ENCODE peak calls at places on chromosomes 5 and 9, in seven cellular contexts. V is Caco-2; T is mucosa of descending colon; H is ovary; S is lung; Q is right atrium auricular region; A is CD8-positive, alpha-beta T cell. W is an unnamed sample.

GRCh38 chr9:93460689-93461413 is 7.5 kb upstream of the FAM120AOS start:
- DNase-seq in S (no peak), T (no peak), A (no peak), H (no peak), V (no peak), Q (no peak), W (no peak)

GRCh38 chr5:122346897-122347581 is 35.0 kb downstream of the SNCAIP start:
- DNase-seq in H (no peak), Q (no peak), A (no peak), S (no peak), V (no peak), T (no peak), W (no peak)

GRCh38 chr9:134010774-134011173 is 14.5 kb upstream of the BRD3OS start:
- DNase-seq in H (no peak), Q (no peak), S (no peak), V (no peak), A (no peak), T (no peak), W (no peak)

GRCh38 chr9:100106616-100107015 is 7.6 kb downstream of the INVS start:
- DNase-seq in H (no peak), V (no peak), A (no peak), Q (no peak), S (no peak), T (no peak), W (no peak)

GRCh38 chr5:96962540-96962991 is 26.7 kb downstream of the LNPEP start:
- DNase-seq in H (no peak), S (no peak), Q (no peak), T (no peak), V (no peak), A (peak; percentile 65), W (no peak)

GRCh38 chr5:81530919-81531318 is 137.0 kb upstream of the ACOT12 start:
- DNase-seq in T (no peak), H (no peak), Q (no peak), A (no peak), S (no peak), V (no peak), W (no peak)

GRCh38 chr9:89542461-89543021 is 44.6 kb upstream of the SEMA4D start:
- DNase-seq in V (no peak), Q (no peak), H (no peak), A (no peak), S (no peak), T (no peak), W (no peak)

GRCh38 chr5:110478899-110479298 is 247.6 kb downstream of the TMEM232 start:
- DNase-seq in V (no peak), H (no peak), A (no peak), Q (no peak), S (no peak), T (no peak), W (no peak)

GRCh38 chr5:124737651-124738050 is 8.8 kb downstream of the ZNF608 start:
- DNase-seq in Q (no peak), T (no peak), S (no peak), A (no peak), V (no peak), H (no peak), W (no peak)

GRCh38 chr9:28073278-28073677 is 500.0 kb upstream of the C9orf72 start:
- DNase-seq in T (no peak), V (no peak), S (no peak), H (no peak), A (no peak), Q (no peak), W (no peak)

DNA sequence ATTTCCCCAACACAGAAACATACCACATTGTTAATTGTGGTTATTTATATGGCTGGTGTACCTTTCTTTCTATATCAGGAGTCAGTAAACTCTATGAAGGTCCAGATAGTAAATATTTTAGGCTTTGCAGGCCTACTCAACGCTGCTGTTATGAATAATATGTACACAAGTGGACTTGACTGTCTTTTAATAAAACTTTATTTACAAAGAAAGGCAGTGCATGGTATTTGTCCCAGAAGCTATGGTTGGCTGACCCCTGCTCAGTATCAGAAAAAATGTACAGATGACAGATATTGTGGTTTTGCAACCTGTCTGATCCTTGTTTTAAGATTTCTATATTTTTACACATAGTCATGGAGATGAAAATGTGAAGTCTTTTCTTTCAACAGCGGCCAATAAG is 5.7 kb downstream of the MTRR start:
- DNase-seq in H (no peak), S (no peak), A (no peak), T (no peak), Q (no peak), V (no peak), W (no peak)
- H3K36me3 ChIP-seq in H (no peaks in the 10 kb centered on the region), S (peaks cover 38% of the 10 kb centered on the region), A (peaks cover 30% of the 10 kb centered on the region), T (no peaks in the 10 kb centered on the region), Q (peaks cover 46% of the 10 kb centered on the region), V (peaks cover 5% of the 10 kb centered on the region), W (peaks cover 24% of the 10 kb centered on the region)

GRCh38 chr5:150630459-150631325 is 9.8 kb upstream of the SYNPO start:
- DNase-seq in T (no peak), A (no peak), H (peak; percentile 40), S (no peak), V (no peak), Q (no peak), W (no peak)
- H3K4me1 ChIP-seq in T (peaks cover 10% of the 10 kb centered on the region), A (no peaks in the 10 kb centered on the region), H (peaks cover 18% of the 10 kb centered on the region), S (peaks cover 7% of the 10 kb centered on the region), V (peaks cover 10% of the 10 kb centered on the region), Q (no peaks in the 10 kb centered on the region), W (peaks cover 58% of the 10 kb centered on the region)

GRCh38 chr9:33350310-33350709 is 52.1 kb downstream of the AQP7 start:
- DNase-seq in S (no peak), A (no peak), H (no peak), T (no peak), Q (no peak), V (no peak), W (no peak)
- H3K36me3 ChIP-seq in S (peaks cover 30% of the 10 kb centered on the region), A (peaks cover 30% of the 10 kb centered on the region), H (no peaks in the 10 kb centered on the region), T (no peaks in the 10 kb centered on the region), Q (peaks cover 46% of the 10 kb centered on the region), V (peaks cover 2% of the 10 kb centered on the region), W (peaks cover 47% of the 10 kb centered on the region)

GRCh38 chr9:97809666-97810344 is 43.2 kb upstream of the FOXE1 start:
- DNase-seq in T (no peak), A (no peak), H (no peak), Q (no peak), S (no peak), V (no peak), W (no peak)

GRCh38 chr9:97811534-97812246 is 41.3 kb upstream of the FOXE1 start:
- DNase-seq in T (no peak), S (peak; percentile 44), V (no peak), Q (no peak), H (no peak), A (no peak), W (no peak)

GRCh38 chr9:97813072-97813471 is 40.0 kb upstream of the FOXE1 start:
- DNase-seq in S (no peak), Q (no peak), A (no peak), T (no peak), V (no peak), H (no peak), W (no peak)

GRCh38 chr9:97808972-97809371 is 44.1 kb upstream of the FOXE1 start:
- DNase-seq in V (no peak), S (no peak), A (no peak), H (no peak), T (no peak), Q (no peak), W (no peak)

GRCh38 chr9:97812247-97812543 is 40.8 kb upstream of the FOXE1 start:
- DNase-seq in T (no peak), A (no peak), V (no peak), Q (no peak), S (no peak), H (no peak), W (no peak)
- H3K4me1 ChIP-seq in T (no peaks in the 10 kb centered on the region), A (no peaks in the 10 kb centered on the region), V (no peaks in the 10 kb centered on the region), Q (no peaks in the 10 kb centered on the region), S (no peaks in the 10 kb centered on the region), H (no peaks in the 10 kb centered on the region), W (no peaks in the 10 kb centered on the region)

DNA sequence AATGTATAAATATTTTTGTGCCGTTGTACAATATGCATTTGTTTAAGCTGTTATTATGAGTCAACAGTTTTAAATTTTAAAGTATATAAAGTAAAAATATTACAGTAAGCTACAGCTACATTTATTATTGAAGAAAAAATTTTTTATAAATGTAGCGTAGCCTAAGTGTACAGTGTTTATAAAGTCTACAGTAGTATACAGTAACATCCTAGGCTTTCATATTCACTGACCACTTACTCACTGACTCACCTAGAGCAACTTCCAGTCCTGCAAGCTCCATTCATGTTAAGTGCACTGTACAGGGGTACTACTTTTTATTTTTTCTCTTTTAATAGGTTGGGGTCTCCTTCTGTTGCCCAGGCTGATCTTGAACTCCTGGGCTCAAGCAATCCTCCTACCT is 30.6 kb downstream of the SIL1 start:
- DNase-seq in A (no peak), V (no peak), S (no peak), T (no peak), Q (no peak), H (no peak), W (no peak)
- H3K36me3 ChIP-seq in A (no peaks in the 10 kb centered on the region), V (no peaks in the 10 kb centered on the region), S (no peaks in the 10 kb centered on the region), T (no peaks in the 10 kb centered on the region), Q (no peaks in the 10 kb centered on the region), H (no peaks in the 10 kb centered on the region), W (no peaks in the 10 kb centered on the region)

DNA sequence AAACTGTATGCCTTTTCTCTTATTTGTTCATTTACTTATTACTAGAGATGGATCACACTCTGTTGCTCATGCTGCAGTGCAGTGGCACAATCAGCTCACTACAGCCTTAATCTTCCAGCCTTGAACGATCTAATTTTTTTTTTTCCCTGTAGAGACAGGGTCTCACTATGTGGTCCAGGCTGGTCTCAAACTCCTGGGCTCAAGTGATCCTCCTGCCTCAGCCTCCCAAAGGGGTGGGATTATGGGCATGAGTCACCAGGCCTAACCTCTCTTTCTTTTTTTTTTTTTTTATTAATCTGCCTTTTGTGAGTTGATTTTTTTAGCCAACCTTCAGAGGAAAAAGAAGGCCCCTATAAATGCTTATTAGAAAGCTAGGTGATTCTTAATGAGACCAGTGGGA is 303.0 kb downstream of the FBXL17 start:
- DNase-seq in Q (no peak), H (no peak), A (no peak), S (no peak), T (no peak), V (no peak), W (no peak)
- H3K4me1 ChIP-seq in Q (no peaks in the 10 kb centered on the region), H (peaks cover 1% of the 10 kb centered on the region), A (no peaks in the 10 kb centered on the region), S (peaks cover 3% of the 10 kb centered on the region), T (no peaks in the 10 kb centered on the region), V (no peaks in the 10 kb centered on the region), W (no peaks in the 10 kb centered on the region)

GRCh38 chr5:10399839-10400238 is 41.8 kb upstream of the ROPN1L start:
- DNase-seq in S (no peak), V (no peak), T (no peak), H (no peak), Q (no peak), A (no peak), W (no peak)
- H3K36me3 ChIP-seq in S (peaks cover 26% of the 10 kb centered on the region), V (peaks cover 2% of the 10 kb centered on the region), T (peaks cover 6% of the 10 kb centered on the region), H (no peaks in the 10 kb centered on the region), Q (peaks cover 49% of the 10 kb centered on the region), A (peaks cover 37% of the 10 kb centered on the region), W (no peaks in the 10 kb centered on the region)

GRCh38 chr5:69252437-69252836 is 17.8 kb downstream of the CDK7 start:
- DNase-seq in Q (no peak), A (no peak), V (no peak), S (no peak), T (no peak), H (no peak), W (no peak)

GRCh38 chr5:69245031-69245430 is 10.3 kb downstream of the CDK7 start:
- DNase-seq in S (no peak), A (no peak), V (no peak), Q (no peak), T (no peak), H (no peak), W (no peak)

GRCh38 chr5:69242215-69242927 is 7.7 kb downstream of the CDK7 start:
- DNase-seq in H (no peak), Q (no peak), A (no peak), T (no peak), V (no peak), S (no peak), W (no peak)

GRCh38 chr5:69250593-69250992 is 15.9 kb downstream of the CDK7 start:
- DNase-seq in S (no peak), T (no peak), V (no peak), H (no peak), A (no peak), Q (no peak), W (no peak)

GRCh38 chr5:69248019-69248418 is 13.3 kb downstream of the CDK7 start:
- DNase-seq in A (no peak), H (no peak), S (no peak), V (no peak), Q (no peak), T (no peak), W (no peak)
- H3K4me1 ChIP-seq in A (no peaks in the 10 kb centered on the region), H (no peaks in the 10 kb centered on the region), S (no peaks in the 10 kb centered on the region), V (peaks cover 26% of the 10 kb centered on the region), Q (no peaks in the 10 kb centered on the region), T (no peaks in the 10 kb centered on the region), W (peaks cover 2% of the 10 kb centered on the region)